ENCODE peak calls at places on chromosome 16, in five cellular contexts. One of them, this sample, is unnamed.

GRCh38 chr16:27867122-27868110 is 196.1 kb downstream of the GSG1L start:
- DNase-seq in GM12891: peak
- DNase-seq in neural crest cell: peak
- DNase-seq in WTC11: peak
- DNase-seq in naive B cell: no peak
- DNase-seq in this sample: peak

GRCh38 chr16:19601083-19601976 is 45.8 kb downstream of the VPS35L start:
- DNase-seq in WTC11: no peak
- DNase-seq in naive B cell: no peak
- DNase-seq in neural crest cell: peak
- DNase-seq in GM12891: no peak
- DNase-seq in this sample: no peak

GRCh38 chr16:12811441-12812198 is 7.9 kb upstream of the CPPED1 start:
- DNase-seq in neural crest cell: no peak
- DNase-seq in naive B cell: no peak
- DNase-seq in GM12891: no peak
- DNase-seq in WTC11: no peak
- DNase-seq in this sample: no peak

GRCh38 chr16:54303613-54304012 is 17.0 kb upstream of the IRX3 start:
- DNase-seq in WTC11: no peak
- DNase-seq in neural crest cell: no peak
- DNase-seq in GM12891: no peak
- DNase-seq in naive B cell: no peak
- DNase-seq in this sample: no peak

GRCh38 chr16:3122926-3123570 is 10.7 kb downstream of the ZNF205 start:
- DNase-seq in neural crest cell: no peak
- DNase-seq in GM12891: no peak
- DNase-seq in WTC11: no peak
- DNase-seq in naive B cell: no peak
- DNase-seq in this sample: no peak

GRCh38 chr16:64153718-64154117 is 968.1 kb downstream of the CDH11 start:
- DNase-seq in neural crest cell: no peak
- DNase-seq in WTC11: no peak
- DNase-seq in naive B cell: no peak
- DNase-seq in GM12891: no peak
- DNase-seq in this sample: no peak

GRCh38 chr16:65111306-65111705 is 10.6 kb downstream of the CDH11 start:
- DNase-seq in GM12891: no peak
- DNase-seq in neural crest cell: no peak
- DNase-seq in naive B cell: no peak
- DNase-seq in WTC11: no peak
- DNase-seq in this sample: no peak

GRCh38 chr16:112153-112840 is 26.2 kb downstream of the NPRL3 start:
- DNase-seq in naive B cell: no peak
- DNase-seq in GM12891: no peak
- DNase-seq in WTC11: no peak
- DNase-seq in neural crest cell: no peak
- DNase-seq in this sample: no peak

GRCh38 chr16:1194665-1195392 is 30.2 kb downstream of the TPSG1 start:
- DNase-seq in naive B cell: no peak
- DNase-seq in GM12891: peak
- DNase-seq in neural crest cell: peak
- DNase-seq in WTC11: peak
- DNase-seq in this sample: peak

GRCh38 chr16:22317001-22317530 is 19.9 kb downstream of the POLR3E start:
- DNase-seq in WTC11: no peak
- DNase-seq in GM12891: no peak
- DNase-seq in naive B cell: no peak
- DNase-seq in neural crest cell: no peak
- DNase-seq in this sample: no peak